ENCODE peak calls at places on chromosome 5, in five cellular contexts. C is body of pancreas, K is ovary, E is gastrocnemius medialis, A is stomach. O is an unnamed sample.

GRCh38 chr5:163360681-163361080 is 76.7 kb upstream of the CCNG1 start:
- DNase-seq in C (no peak), K (no peak), E (no peak), A (no peak), O (no peak)

GRCh38 chr5:95884021-95884333 is 61.5 kb upstream of the GLRX start:
- DNase-seq in C (no peak), K (no peak), E (peak), A (no peak), O (no peak)

GRCh38 chr5:139460457-139460856 is 2.1 kb downstream of the ECSCR start:
- DNase-seq in C (no peak), K (no peak), E (no peak), A (no peak), O (no peak)

GRCh38 chr5:14036514-14036913 is 92.0 kb upstream of the DNAH5 start:
- DNase-seq in C (no peak), K (no peak), E (no peak), A (no peak), O (no peak)

GRCh38 chr5:177312649-177313181 is 1.0 kb upstream of the MXD3 start:
- DNase-seq in C (peak), K (no peak), E (no peak), A (no peak), O (no peak)

GRCh38 chr5:88761269-88761880 is 121.6 kb downstream of the MEF2C start:
- DNase-seq in C (no peak), K (no peak), E (no peak), A (no peak), O (no peak)

GRCh38 chr5:123007292-123007691 is 29.2 kb downstream of the PPIC start:
- DNase-seq in C (no peak), K (no peak), E (no peak), A (no peak), O (no peak)

GRCh38 chr5:126757713-126758357 is 19.1 kb upstream of the LMNB1 start:
- DNase-seq in C (no peak), K (no peak), E (no peak), A (no peak), O (no peak)

GRCh38 chr5:133552925-133553525 is 59.3 kb downstream of the FSTL4 start:
- DNase-seq in C (peak), K (no peak), E (peak), A (peak), O (peak)

GRCh38 chr5:63398346-63398745 is 563.9 kb downstream of the HTR1A start:
- DNase-seq in C (no peak), K (no peak), E (no peak), A (no peak), O (no peak)

GRCh38 chr5:176619203-176619568 is 9.2 kb upstream of the GPRIN1 start:
- DNase-seq in C (peak), K (no peak), E (peak), A (peak), O (no peak)

GRCh38 chr5:33538201-33538600 is 97.4 kb downstream of the TARS1 start:
- DNase-seq in C (no peak), K (no peak), E (no peak), A (no peak), O (peak)

GRCh38 chr5:65809817-65810531 is 88.0 kb downstream of the NLN start:
- DNase-seq in C (no peak), K (peak), E (no peak), A (peak), O (no peak)

GRCh38 chr5:17398439-17398838 is 99.6 kb upstream of the TAF11L2 start:
- DNase-seq in C (no peak), K (no peak), E (no peak), A (no peak), O (peak)

GRCh38 chr5:72301557-72301956 is 18.5 kb downstream of the MRPS27 start:
- DNase-seq in C (no peak), K (no peak), E (no peak), A (no peak), O (no peak)

GRCh38 chr5:38666668-38667498 is 110.4 kb upstream of the LIFR start:
- DNase-seq in C (peak), K (peak), E (peak), A (peak), O (no peak)

GRCh38 chr5:170597109-170597741 is 93.4 kb downstream of the KCNIP1 start:
- DNase-seq in C (no peak), K (no peak), E (peak), A (no peak), O (no peak)

DNA sequence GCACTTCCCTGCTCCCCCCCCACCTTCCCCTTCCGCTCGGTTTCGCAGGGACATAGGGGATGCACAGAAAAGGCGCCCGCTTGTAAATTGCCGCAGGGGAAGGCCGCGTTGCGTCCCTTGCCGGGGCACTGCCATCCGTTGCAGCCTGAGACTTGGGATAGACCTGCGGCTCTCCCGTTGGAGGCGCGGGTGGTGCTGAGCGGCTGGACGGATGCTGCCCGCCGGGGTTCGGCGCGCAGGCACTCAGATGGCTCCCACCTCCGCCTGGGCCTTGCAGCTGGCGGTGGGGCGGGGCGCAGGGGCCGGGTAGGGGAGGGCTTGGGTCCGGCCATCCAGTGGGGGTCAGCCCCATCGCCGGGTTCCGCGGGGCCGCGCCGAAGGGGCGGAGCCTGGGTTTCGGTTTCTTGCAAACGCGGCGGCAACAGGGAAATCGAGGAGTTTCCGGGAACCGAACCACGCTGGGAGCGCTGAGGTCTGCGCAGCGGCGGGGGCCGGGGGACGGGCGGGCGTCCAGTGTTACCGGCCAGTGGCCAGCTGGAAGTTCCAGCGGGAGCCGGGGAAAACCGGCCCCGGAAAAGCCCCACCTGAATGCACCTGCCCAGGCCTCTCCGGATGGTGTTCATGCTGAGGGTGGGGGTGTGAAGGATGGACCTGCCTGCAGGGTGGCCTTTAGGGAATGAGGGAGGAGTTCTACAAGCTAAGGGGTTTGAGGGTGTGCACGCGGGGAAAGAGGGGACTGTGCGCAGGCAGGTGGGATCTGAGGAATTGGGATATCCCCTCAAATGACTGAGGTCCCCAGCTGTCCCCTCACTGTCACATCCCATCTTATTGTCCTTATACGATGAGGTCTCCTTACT is 6.3 kb upstream of the IRF1 start:
- DNase-seq in C (peak), K (peak), E (peak), A (peak), O (peak)
- TF ChIP-seq POLR2A in C (peak), K (no peak), E (no peak), A (no peak), O (no peak)

GRCh38 chr5:143023447-143024096 is 253.4 kb downstream of the ARHGAP26 start:
- DNase-seq in C (peak), K (peak), E (peak), A (peak), O (no peak)
- TF ChIP-seq POLR2A in C (no peak), K (no peak), E (peak), A (no peak), O (no peak)

GRCh38 chr5:61332369-61332745 is 299 bp downstream of the ZSWIM6 start:
- DNase-seq in C (peak), K (no peak), E (peak), A (peak), O (no peak)

GRCh38 chr5:61334224-61335196 is 2.5 kb downstream of the ZSWIM6 start:
- DNase-seq in C (no peak), K (no peak), E (no peak), A (no peak), O (no peak)

GRCh38 chr5:61332891-61333350 is 863 bp downstream of the ZSWIM6 start:
- DNase-seq in C (peak), K (peak), E (peak), A (peak), O (no peak)

GRCh38 chr5:61331407-61332368 is at the start of gene ZSWIM6:
- DNase-seq in C (peak), K (peak), E (peak), A (peak), O (peak)

DNA sequence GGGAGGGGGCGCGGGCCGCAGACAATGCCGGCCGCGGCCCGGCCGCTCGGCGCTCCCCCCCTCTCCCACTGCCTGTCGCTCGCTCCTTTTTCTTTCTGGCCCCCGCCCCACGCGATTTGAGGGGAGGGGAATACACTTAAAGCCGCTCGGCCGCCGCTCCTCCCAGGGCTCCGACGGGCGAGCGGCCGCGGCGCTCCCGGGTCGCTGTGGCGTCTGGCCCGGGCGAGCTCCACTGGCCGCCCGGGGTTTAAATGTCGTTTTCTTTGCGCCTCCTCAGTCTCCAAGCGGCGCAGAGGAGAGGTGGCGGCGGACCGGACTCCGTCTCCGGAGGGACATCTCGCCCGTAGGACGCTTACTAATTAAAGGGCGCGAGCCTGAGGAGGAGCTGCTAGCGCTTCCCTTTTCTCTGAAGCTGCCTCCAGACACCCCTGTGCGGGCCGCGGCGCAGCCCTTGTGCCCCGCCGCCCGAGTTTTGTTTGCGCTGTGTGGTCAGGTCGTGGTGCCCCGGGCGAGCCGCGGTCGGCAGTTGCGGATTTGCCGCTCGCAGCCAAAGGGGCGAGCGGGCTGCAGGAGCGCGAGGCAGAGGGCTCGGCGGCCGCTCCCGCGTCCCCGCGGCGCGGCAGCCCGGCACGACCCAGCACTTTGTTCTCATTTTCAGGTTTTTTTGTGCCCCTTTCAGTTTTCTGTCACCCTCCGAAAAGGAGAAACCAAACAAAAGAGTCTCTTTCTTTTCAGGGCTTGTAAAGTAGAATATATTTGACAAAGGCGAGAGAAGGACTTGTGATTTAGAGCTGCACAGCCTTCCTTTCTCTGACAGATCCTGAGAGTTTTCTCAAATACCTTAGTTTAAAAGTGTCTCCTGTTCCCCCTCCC is 1.5 kb downstream of the ZSWIM6 start:
- DNase-seq in C (peak), K (peak), E (peak), A (peak), O (no peak)
- TF ChIP-seq POLR2A in C (peak), K (no peak), E (no peak), A (no peak), O (no peak)

GRCh38 chr5:76402251-76402879 is 720 bp upstream of the IQGAP2 start:
- DNase-seq in C (peak), K (peak), E (peak), A (peak), O (no peak)

GRCh38 chr5:76401801-76402250 is 1.3 kb upstream of the IQGAP2 start:
- DNase-seq in C (no peak), K (no peak), E (no peak), A (no peak), O (no peak)

GRCh38 chr5:76403713-76403962 is 553 bp downstream of the IQGAP2 start:
- DNase-seq in C (no peak), K (peak), E (no peak), A (no peak), O (no peak)

GRCh38 chr5:76403963-76404693 is 1.0 kb downstream of the IQGAP2 start:
- DNase-seq in C (peak), K (no peak), E (no peak), A (peak), O (no peak)

DNA sequence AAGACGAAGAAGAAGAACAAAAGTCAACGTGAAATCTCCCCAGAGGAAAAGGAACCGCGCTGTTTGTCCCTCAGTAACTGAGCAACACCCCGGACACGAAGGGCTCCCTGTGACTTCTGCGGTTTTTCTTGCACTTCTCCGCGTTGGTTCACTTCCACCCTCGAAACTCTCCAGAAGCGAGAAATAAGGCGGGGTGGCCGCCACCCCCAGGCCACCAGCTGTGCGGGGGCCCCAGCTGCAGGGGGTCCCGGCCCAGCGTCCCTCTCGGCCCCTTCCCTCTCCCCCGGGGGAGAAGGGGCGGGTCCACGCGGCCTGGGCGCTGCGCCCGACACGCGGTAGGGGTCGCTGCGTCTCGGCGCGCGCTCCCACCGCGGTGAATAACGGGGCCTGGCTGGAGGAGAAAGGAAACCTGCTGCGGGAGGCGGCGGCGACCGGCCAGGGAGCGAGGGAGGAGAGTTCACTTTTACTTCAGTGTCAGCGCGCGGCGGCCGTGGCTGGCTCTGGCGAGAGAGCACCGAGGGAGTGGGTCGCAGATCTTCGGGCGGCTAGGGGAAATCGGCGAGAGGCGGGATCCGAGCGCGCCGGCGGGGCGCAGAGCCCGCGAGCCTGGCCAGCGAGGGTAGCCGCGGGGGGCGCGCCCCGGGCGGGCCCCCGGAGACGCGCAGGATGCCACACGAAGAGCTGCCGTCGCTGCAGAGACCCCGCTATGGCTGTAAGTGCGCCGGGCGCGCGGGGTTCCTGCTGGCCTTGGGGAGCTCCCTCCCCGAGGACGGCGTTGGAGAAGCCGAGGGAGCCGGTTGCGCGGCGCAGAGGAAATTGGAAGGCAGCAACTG is at the start of gene IQGAP2:
- DNase-seq in C (peak), K (peak), E (peak), A (peak), O (no peak)
- TF ChIP-seq POLR2A in C (peak), K (no peak), E (no peak), A (no peak), O (no peak)

GRCh38 chr5:158511454-158511853 is 588.3 kb downstream of the EBF1 start:
- DNase-seq in C (no peak), K (no peak), E (no peak), A (no peak), O (no peak)

GRCh38 chr5:158502686-158503085 is 597.0 kb downstream of the EBF1 start:
- DNase-seq in C (no peak), K (no peak), E (no peak), A (no peak), O (no peak)

GRCh38 chr5:158510479-158510878 is 589.2 kb downstream of the EBF1 start:
- DNase-seq in C (no peak), K (no peak), E (no peak), A (no peak), O (no peak)

DNA sequence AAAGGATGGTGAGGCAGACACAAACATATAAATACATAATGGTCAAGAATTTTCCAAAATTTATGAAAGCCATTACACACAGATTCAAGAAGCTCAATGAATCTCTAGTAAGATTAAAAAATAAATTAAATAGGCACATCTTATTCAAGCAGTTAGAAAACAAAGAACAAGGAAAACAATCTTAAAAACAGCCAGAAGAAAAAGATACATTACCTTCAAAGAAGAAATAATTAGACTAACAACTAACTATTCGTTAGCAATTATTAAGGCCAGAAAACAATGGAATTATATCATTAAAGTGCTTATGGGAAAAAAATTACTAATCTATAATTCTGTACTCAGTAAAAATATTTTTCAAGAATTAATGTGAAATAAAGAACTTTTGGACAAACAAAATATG is 593.1 kb downstream of the EBF1 start:
- DNase-seq in C (no peak), K (no peak), E (no peak), A (no peak), O (no peak)
- TF ChIP-seq POLR2A in C (no peak), K (no peak), E (no peak), A (no peak), O (no peak)

O was measured in esophagus muscularis mucosa.